ENCODE peak calls at places on chromosomes 1 and 21, in seven cellular contexts. V is fibroblast of pulmonary artery, K is aorta, G is adrenal gland, F is body of pancreas, R is uterus, Y is heart left ventricle. O is an unnamed sample.

GRCh38 chr1:222171005-222171404 is 376.9 kb downstream of the HHIPL2 start:
- DNase-seq in R (no peak), K (no peak), G (no peak), F (peak; percentile 14), Y (no peak), V (peak; percentile 72), O (no peak)

GRCh38 chr21:45740088-45740440 is 96.5 kb downstream of the PCBP3 start:
- DNase-seq in G (no peak), K (peak; percentile 51), R (no peak), V (no peak), Y (no peak), F (no peak), O (no peak)

GRCh38 chr1:229114315-229114714 is 156.6 kb upstream of the RAB4A start:
- DNase-seq in F (no peak), V (peak; percentile 10), K (no peak), R (peak; percentile 53), G (peak; percentile 61), Y (no peak), O (peak; percentile 89)

GRCh38 chr1:27366411-27367159 is at the start of gene MAP3K6:
- DNase-seq in R (peak; percentile 89), Y (peak; percentile 95), K (peak; percentile 96), G (peak; percentile 90), F (peak; percentile 91), V (peak; percentile 74), O (peak; percentile 96)

GRCh38 chr1:171740987-171741871 is 636 bp downstream of the VAMP4 start:
- DNase-seq in Y (peak; percentile 39), R (peak; percentile 44), V (peak; percentile 50), K (no peak), G (peak; percentile 55), F (peak; percentile 27), O (peak; percentile 71)

GRCh38 chr1:28392027-28392652 is 22.6 kb downstream of the PHACTR4 start:
- DNase-seq in Y (no peak), R (no peak), G (peak; percentile 45), V (peak; percentile 96), K (no peak), F (no peak), O (no peak)

GRCh38 chr1:11272544-11272841 is 505 bp upstream of the UBIAD1 start:
- DNase-seq in R (no peak), Y (no peak), K (no peak), G (no peak), V (no peak), F (no peak), O (no peak)

GRCh38 chr1:159473335-159473734 is 33.8 kb downstream of the OR10J1 start:
- DNase-seq in Y (no peak), K (no peak), F (no peak), R (no peak), G (no peak), V (peak; percentile 91), O (no peak)

DNA sequence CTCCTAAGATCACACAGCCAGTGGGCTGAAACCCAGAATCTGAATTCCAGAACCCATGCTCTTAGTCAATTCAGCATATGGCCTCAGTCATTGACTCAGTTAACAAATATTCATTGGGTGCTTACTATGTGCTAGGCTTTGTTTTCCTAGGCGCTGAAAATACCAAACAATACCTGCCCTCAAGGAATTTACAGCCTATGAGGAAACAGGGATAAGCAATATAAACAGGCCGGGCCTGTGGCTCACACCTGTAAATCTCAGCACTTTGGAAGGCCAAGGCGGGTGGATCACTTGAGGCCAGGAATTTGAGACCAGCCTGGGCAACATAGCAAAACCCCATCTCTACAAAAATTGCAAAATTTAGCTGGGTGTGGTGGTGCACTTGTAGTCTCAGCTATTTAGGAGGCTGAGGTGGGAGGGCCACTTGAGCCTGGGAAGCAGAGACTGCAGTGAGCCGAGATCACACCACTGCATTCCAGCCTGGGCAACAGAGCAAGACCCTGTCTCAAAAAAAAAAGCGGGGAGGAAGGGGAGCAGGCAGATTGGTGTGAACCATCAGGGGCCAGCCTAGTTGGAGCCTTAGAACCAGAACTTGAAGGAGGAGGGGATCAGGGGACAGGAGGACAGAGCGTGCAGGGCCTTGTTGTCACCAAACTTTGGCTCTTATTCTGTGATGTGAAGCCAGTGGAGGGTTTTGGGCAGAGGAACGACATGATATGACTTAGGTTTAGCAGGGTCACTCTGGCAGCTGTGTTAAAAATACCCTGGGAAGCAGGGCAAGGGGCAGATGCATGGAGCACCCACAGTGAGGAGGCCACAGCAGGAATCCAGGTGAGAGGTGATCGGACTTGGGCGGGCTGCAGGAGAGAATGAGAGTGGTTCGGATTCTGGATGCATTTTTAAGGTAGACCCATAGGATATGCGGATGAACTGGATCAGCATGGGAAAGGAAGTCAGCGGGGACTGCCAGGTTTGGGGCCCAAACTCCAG is 5.8 kb downstream of the TINAGL1 start:
- DNase-seq in Y (peak; percentile 51), G (no peak), K (no peak), R (no peak), F (no peak), V (no peak), O (no peak)
- H3K4me3 ChIP-seq in Y (no peak overlapping the region), G (no peak overlapping the region), K (no peak overlapping the region), R (no peak overlapping the region), F (no peak overlapping the region), V (no peak overlapping the region), O (no peak overlapping the region)

GRCh38 chr1:31880957-31881697 is 57.0 kb downstream of the PTP4A2 start:
- DNase-seq in F (no peak), R (no peak), K (no peak), V (no peak), G (no peak), Y (no peak), O (no peak)

GRCh38 chr1:31877544-31877943 is 60.6 kb downstream of the PTP4A2 start:
- DNase-seq in R (no peak), F (no peak), K (no peak), Y (no peak), V (no peak), G (no peak), O (no peak)

GRCh38 chr1:31881698-31882000 is 56.5 kb downstream of the PTP4A2 start:
- DNase-seq in F (no peak), Y (no peak), R (no peak), G (no peak), V (no peak), K (no peak), O (no peak)

GRCh38 chr1:31878018-31878417 is 60.1 kb downstream of the PTP4A2 start:
- DNase-seq in G (no peak), F (no peak), V (peak; percentile 20), Y (peak; percentile 29), R (no peak), K (no peak), O (no peak)

GRCh38 chr1:31879981-31880608 is 58.1 kb downstream of the PTP4A2 start:
- DNase-seq in V (no peak), F (no peak), K (no peak), R (no peak), Y (no peak), G (no peak), O (no peak)
- H3K4me3 ChIP-seq in V (no peak overlapping the region), F (no peak overlapping the region), K (no peak overlapping the region), R (no peak overlapping the region), Y (no peak overlapping the region), G (no peak overlapping the region), O (no peak overlapping the region)

GRCh38 chr1:203473781-203474305 is 1.8 kb upstream of the PRELP start:
- DNase-seq in R (no peak), Y (no peak), F (no peak), G (no peak), K (no peak), V (no peak), O (peak; percentile 53)

GRCh38 chr1:203478231-203478630 is 2.6 kb downstream of the PRELP start:
- DNase-seq in V (no peak), Y (no peak), K (no peak), G (no peak), R (no peak), F (no peak), O (no peak)

GRCh38 chr1:203477748-203478147 is 2.1 kb downstream of the PRELP start:
- DNase-seq in F (no peak), Y (no peak), K (no peak), R (no peak), G (no peak), V (no peak), O (no peak)

GRCh38 chr1:203475012-203475981 is at the start of gene PRELP:
- DNase-seq in G (no peak), Y (no peak), V (no peak), R (peak; percentile 91), K (no peak), F (peak; percentile 59), O (peak; percentile 94)

DNA sequence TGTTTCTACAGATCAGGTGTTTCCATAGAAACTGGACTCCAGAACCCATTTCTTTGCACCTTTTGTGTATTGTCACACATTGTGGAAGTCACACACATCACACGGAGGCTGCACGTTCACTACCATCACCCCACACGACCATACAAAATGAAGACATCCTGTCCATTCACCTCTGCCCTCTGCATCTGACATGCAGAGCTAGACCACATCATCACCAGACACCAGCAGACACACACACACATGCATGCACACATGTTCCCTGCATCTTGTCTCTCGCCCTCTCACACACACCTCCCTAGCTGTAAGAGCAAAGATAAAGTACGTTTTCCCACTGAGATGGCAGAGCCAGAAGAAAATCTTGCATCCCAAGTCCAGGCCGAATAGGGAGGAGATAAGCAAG is 617 bp downstream of the PRELP start:
- DNase-seq in Y (no peak), G (no peak), V (no peak), R (no peak), F (no peak), K (no peak), O (no peak)
- H3K4me3 ChIP-seq in Y (peak overlapping the region; percentile 57), G (peak overlapping the region; percentile 49), V (no peak overlapping the region), R (peak overlapping the region; percentile 68), F (no peak overlapping the region), K (peak overlapping the region; percentile 90), O (peak overlapping the region; percentile 61)

DNA sequence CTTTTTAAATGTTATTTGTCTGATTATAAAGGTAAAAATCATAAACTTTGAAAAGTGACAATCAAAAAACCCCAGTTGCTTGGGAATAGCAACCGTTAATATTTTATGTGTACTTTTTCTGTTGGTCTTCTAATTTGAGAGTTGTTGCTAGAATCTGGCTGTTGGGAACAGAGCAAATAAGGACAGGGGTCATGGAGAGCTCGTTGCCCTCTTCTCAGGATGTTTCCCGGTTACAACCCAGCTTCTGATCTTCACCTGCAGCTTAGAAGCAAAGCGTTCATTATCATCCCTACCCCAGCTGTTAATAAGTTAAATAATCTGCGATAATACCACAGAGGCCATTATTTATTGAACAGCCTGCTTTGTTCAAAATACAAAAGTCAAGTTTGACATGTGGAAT is 22.1 kb upstream of the NFASC start:
- DNase-seq in G (no peak), F (no peak), Y (no peak), V (no peak), R (no peak), K (no peak), O (no peak)
- H3K4me3 ChIP-seq in G (no peak overlapping the region), F (no peak overlapping the region), Y (no peak overlapping the region), V (no peak overlapping the region), R (no peak overlapping the region), K (no peak overlapping the region), O (no peak overlapping the region)

GRCh38 chr1:1419812-1420653 is 1.0 kb downstream of the ANKRD65 start:
- DNase-seq in F (no peak), V (no peak), G (no peak), R (no peak), K (no peak), Y (no peak), O (no peak)
- H3K4me3 ChIP-seq in F (no peak overlapping the region), V (no peak overlapping the region), G (peak overlapping the region; percentile 34), R (peak overlapping the region; percentile 16), K (no peak overlapping the region), Y (peak overlapping the region; percentile 44), O (peak overlapping the region; percentile 58)